ENCODE peak calls at places on chromosomes 1 and 21, in six cellular contexts. D, X, I, E, L and Y are unnamed samples.

GRCh38 chr1:232049335-232049734 is 422.7 kb downstream of the DISC1 start:
- DNase-seq in I (no peak), E (no peak), D (no peak), X (no peak), L (no peak), Y (no peak)

GRCh38 chr1:185441608-185442007 is 124.6 kb upstream of the IVNS1ABP start:
- DNase-seq in L (no peak), X (no peak), I (no peak), D (no peak), E (peak), Y (peak)

GRCh38 chr1:182384387-182384960 is 7.1 kb downstream of the GLUL start:
- DNase-seq in E (no peak), L (no peak), I (no peak), D (no peak), X (no peak), Y (no peak)

GRCh38 chr1:16229976-16230740 is 6.8 kb downstream of the CPLANE2 start:
- DNase-seq in E (no peak), L (no peak), I (no peak), X (no peak), D (no peak), Y (no peak)

GRCh38 chr1:112457965-112458364 is 50.8 kb upstream of the WNT2B start:
- DNase-seq in E (no peak), L (no peak), D (no peak), I (no peak), X (no peak), Y (no peak)

GRCh38 chr1:193434319-193434718 is 247.9 kb upstream of the B3GALT2 start:
- DNase-seq in I (no peak), E (no peak), L (no peak), D (no peak), X (no peak), Y (no peak)

GRCh38 chr1:1430114-1430982 is 5.1 kb upstream of the VWA1 start:
- DNase-seq in D (no peak), L (no peak), X (peak), I (no peak), E (no peak), Y (no peak)

GRCh38 chr1:210098376-210098775 is 134.2 kb upstream of the SERTAD4 start:
- DNase-seq in D (no peak), I (peak), X (no peak), E (no peak), L (no peak), Y (no peak)

GRCh38 chr1:114668784-114669561 is 876 bp downstream of the DENND2C start:
- DNase-seq in D (no peak), E (no peak), L (peak), I (peak), X (no peak), Y (no peak)

GRCh38 chr1:201013991-201014815 is 9.3 kb downstream of the KIF21B start:
- DNase-seq in L (no peak), D (no peak), E (no peak), X (peak), I (no peak), Y (no peak)

GRCh38 chr1:186763107-186763506 is 65.6 kb upstream of the PLA2G4A start:
- DNase-seq in X (no peak), I (no peak), E (peak), D (peak), L (no peak), Y (peak)

GRCh38 chr1:61709908-61710289 is 15.0 kb downstream of the TM2D1 start:
- DNase-seq in I (no peak), L (no peak), X (no peak), D (no peak), E (no peak), Y (no peak)

GRCh38 chr1:201565771-201566528 is 27.0 kb downstream of the NAV1 start:
- DNase-seq in X (no peak), L (no peak), D (no peak), I (no peak), E (no peak), Y (no peak)

GRCh38 chr1:168019407-168019806 is 82.5 kb upstream of the MPC2 start:
- DNase-seq in X (peak), L (no peak), I (no peak), D (no peak), E (no peak), Y (no peak)

GRCh38 chr1:12258272-12258671 is 28.4 kb downstream of the VPS13D start:
- DNase-seq in E (no peak), X (no peak), L (no peak), D (no peak), I (no peak), Y (no peak)

GRCh38 chr21:17550671-17551308 is 37.9 kb downstream of the CXADR start:
- DNase-seq in X (no peak), E (no peak), D (no peak), I (no peak), L (no peak), Y (no peak)

DNA sequence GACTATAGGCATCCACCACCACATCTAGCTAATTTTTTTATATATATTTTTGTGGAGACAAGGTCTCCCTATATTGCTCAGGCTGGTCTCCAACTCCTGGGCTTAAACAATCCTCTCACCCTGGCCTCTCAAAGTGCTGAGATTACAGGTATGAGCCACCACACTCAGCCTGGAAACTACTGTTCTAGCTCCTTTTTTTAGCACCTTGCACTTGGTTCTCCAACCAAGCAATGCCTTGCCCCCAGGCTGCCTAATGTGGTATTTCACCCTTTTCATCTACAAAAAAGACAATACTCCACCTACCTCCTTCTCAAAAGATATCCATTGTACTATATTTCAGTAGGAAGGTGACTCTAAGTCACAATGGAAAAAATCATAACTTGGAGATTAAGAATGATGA is 6.7 kb downstream of the ARNT start:
- DNase-seq in L (no peak), D (no peak), E (no peak), X (no peak), I (no peak), Y (no peak)
- TF ChIP-seq CTCF in L (no peak), D (no peak), E (no peak), X (no peak), I (no peak), Y (no peak)

GRCh38 chr1:10032287-10032589 is 520 bp upstream of the UBE4B start:
- DNase-seq in L (no peak), I (no peak), E (no peak), D (no peak), X (no peak), Y (no peak)
- TF ChIP-seq CTCF in L (no peak), I (no peak), E (no peak), D (no peak), X (no peak), Y (no peak)

DNA sequence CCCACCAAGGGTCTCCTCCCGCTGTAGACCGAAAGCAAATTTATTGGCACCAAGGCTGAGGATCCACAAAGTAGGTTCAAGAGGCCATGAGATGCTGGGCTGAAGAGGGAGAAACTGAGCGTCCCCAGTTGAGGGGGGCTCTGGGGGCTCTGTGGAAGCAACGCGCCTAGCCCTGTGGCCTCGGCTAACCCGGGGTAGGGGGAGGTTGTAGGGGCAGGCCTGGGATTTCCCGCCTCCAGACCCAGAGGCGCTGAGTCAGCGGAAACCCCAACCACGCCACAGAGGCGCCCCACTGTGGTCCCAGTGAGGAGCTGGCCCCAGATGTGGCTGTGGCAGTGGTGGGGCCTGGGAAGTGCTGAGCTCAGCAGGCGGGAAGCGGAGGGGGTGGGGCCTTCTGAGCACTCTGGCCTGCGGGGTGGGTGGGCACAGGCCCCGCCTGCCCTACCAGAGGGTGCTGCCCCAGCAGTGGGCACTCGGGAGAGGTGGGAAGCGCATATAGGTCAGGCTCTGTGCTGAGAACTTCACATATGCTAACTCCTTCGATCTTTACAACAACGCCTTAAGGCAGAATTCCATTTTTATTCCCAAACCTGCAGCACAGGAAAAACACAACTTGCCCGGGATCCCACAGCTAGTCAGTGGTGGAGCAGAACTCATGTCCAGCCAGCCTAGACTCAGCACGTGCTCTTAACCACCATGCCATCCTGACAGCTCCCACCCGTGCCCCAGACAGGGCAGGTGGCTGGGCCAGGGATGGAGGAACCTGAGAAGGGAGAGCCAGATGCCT is 1.5 kb upstream of the COL16A1 start:
- DNase-seq in L (peak), E (no peak), D (no peak), X (peak), I (peak), Y (no peak)
- TF ChIP-seq CTCF in L (no peak), E (peak), D (peak), X (no peak), I (peak), Y (peak)

GRCh38 chr1:18109756-18110597 is 2.4 kb downstream of the IGSF21 start:
- DNase-seq in E (no peak), X (peak), L (peak), I (no peak), D (no peak), Y (no peak)
- TF ChIP-seq CTCF in E (no peak), X (peak), L (no peak), I (no peak), D (no peak), Y (peak)

DNA sequence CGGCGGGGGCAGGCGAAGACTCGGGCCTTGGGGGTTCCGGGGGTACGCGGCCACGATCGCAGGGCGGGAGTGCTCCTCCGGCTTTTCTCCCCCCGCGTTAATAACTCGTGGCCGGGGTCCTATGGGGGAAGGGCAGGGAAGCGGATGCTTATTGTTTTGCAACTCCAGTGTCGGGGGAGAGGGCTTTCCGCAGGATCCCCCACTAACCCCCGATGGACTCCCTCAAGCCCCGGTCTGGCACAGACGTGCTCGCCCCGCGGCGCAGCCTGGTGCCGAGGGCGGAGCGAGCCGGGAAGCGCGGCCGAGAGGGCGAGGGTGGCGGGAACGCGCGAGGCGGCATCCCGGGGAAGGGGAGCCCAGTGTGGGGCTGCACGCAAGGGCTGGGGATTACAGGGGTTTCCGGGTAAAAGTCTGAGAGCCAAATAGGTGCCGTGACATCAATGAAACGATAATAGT is 717 bp downstream of the UCK2 start:
- DNase-seq in D (no peak), E (no peak), I (peak), X (peak), L (no peak), Y (no peak)
- TF ChIP-seq CTCF in D (no peak), E (peak), I (no peak), X (no peak), L (no peak), Y (no peak)

DNA sequence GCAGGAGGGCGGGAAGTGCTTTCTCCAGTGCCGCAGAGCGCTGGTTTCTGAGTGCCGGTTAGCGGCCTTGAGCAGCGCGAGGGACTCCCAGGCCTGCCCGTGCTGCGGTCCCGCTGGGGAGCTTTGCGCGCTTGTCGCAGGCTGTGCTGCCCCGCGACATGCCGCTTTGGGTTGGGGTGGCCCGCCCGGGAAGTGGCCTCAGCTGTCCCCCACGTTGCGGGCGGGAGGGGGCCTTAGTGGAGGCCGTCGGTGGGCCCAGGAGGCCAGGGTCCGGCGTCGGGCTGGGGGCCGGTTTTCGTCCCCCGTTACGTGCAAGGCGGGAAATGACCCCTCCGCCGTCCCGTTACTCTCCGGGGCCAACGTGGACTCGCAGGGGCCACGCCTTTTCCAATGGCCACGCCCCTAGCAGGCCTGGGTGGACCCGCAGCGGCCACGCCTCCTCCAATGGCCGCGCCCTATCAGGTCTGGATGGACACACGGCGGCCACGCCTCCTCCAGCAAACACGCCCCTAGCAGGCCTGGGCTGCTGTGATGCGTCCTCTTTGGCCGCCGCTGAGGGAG is 977 bp upstream of the C1orf174 start:
- DNase-seq in D (peak), L (peak), E (peak), I (peak), X (peak), Y (peak)
- TF ChIP-seq CTCF in D (no peak), L (no peak), E (no peak), I (no peak), X (no peak), Y (no peak)

GRCh38 chr1:54715493-54716298 is at the start of gene TTC4:
- DNase-seq in L (peak), D (no peak), E (peak), I (peak), X (peak), Y (peak)
- TF ChIP-seq CTCF in L (no peak), D (no peak), E (no peak), I (no peak), X (no peak), Y (no peak)

GRCh38 chr1:74767490-74767889 is 34.5 kb downstream of the TYW3 start:
- DNase-seq in D (no peak), E (no peak), X (peak), L (no peak), I (peak), Y (no peak)
- TF ChIP-seq CTCF in D (no peak), E (peak), X (peak), L (no peak), I (peak), Y (peak)

GRCh38 chr1:31688233-31688918 is 15.4 kb downstream of the COL16A1 start:
- DNase-seq in D (no peak), X (no peak), L (no peak), E (no peak), I (no peak), Y (no peak)

GRCh38 chr1:31679676-31680230 is 24.1 kb downstream of the COL16A1 start:
- DNase-seq in I (no peak), E (no peak), X (no peak), D (no peak), L (no peak), Y (no peak)

GRCh38 chr1:31687601-31688000 is 16.2 kb downstream of the COL16A1 start:
- DNase-seq in D (no peak), L (no peak), E (no peak), I (no peak), X (no peak), Y (no peak)

GRCh38 chr1:31681421-31681820 is 22.4 kb downstream of the COL16A1 start:
- DNase-seq in I (no peak), E (no peak), X (no peak), D (no peak), L (no peak), Y (no peak)

GRCh38 chr1:31683997-31684396 is 19.8 kb downstream of the COL16A1 start:
- DNase-seq in X (peak), I (no peak), D (no peak), E (no peak), L (no peak), Y (no peak)
- TF ChIP-seq CTCF in X (peak), I (peak), D (peak), E (peak), L (no peak), Y (peak)